ENCODE peak calls at places on chromosomes 11 and 22, in five cellular contexts. I is CD8-positive, alpha-beta memory T cell; O is iPS DF 6.9; C is AG04450; J is BE2C. A is an unnamed sample. For H3K27me3, the result is how much of the 10 kb centered on the place peaks cover.

GRCh38 chr11:58917159-58917765 is 22.0 kb upstream of the GLYATL1 start:
- DNase-seq in O (no peak), I (no peak), J (no peak), C (no peak), A (no peak)

GRCh38 chr11:112241486-112241885 is 15.3 kb downstream of the PTS start:
- DNase-seq in C (peak), I (no peak), J (no peak), O (no peak), A (no peak)

GRCh38 chr11:84947970-84948600 is 679.1 kb downstream of the DLG2 start:
- DNase-seq in O (no peak), C (no peak), I (no peak), J (no peak), A (peak)

GRCh38 chr22:23831261-23831660 is 7.5 kb downstream of the DERL3 start:
- DNase-seq in C (no peak), I (no peak), O (no peak), J (no peak), A (no peak)

GRCh38 chr11:13098067-13098466 is 89.0 kb downstream of the RASSF10 start:
- DNase-seq in I (no peak), O (no peak), J (no peak), C (no peak), A (peak)

GRCh38 chr11:112511906-112512305 is 251.2 kb upstream of the PLET1 start:
- DNase-seq in J (no peak), I (no peak), O (no peak), C (no peak), A (no peak)

GRCh38 chr22:41650821-41651220 is 29.7 kb downstream of the XRCC6 start:
- DNase-seq in I (no peak), O (no peak), C (no peak), J (no peak), A (no peak)

GRCh38 chr22:38707346-38707745 is 1.6 kb downstream of the GTPBP1 start:
- DNase-seq in O (no peak), C (no peak), I (no peak), J (no peak), A (peak)

GRCh38 chr11:57300785-57301184 is 24.0 kb downstream of the TNKS1BP1 start:
- DNase-seq in I (no peak), C (no peak), O (no peak), J (no peak), A (no peak)

GRCh38 chr11:2592559-2593392 is 107.0 kb downstream of the KCNQ1OT1 start:
- DNase-seq in J (peak), I (no peak), O (no peak), C (no peak), A (no peak)

GRCh38 chr11:44784438-44784760 is 57.6 kb downstream of the TSPAN18 start:
- DNase-seq in I (no peak), J (no peak), C (no peak), O (no peak), A (no peak)

GRCh38 chr11:16791494-16791961 is 53.1 kb downstream of the C11orf58 start:
- DNase-seq in I (no peak), O (no peak), C (peak), J (no peak), A (peak)

GRCh38 chr11:61700221-61700620 is 20.0 kb downstream of the DAGLA start:
- DNase-seq in I (no peak), O (no peak), C (no peak), J (no peak), A (peak)
- H3K4me3 ChIP-seq in I (no peak), O (no peak), C (no peak), J (no peak), A (no peak)

GRCh38 chr11:1175461-1176223 is 17.9 kb downstream of the MUC5AC start:
- DNase-seq in C (no peak), I (no peak), J (no peak), O (no peak), A (no peak)
- H3K27me3 ChIP-seq in C (under half), I (under half), J (under half), O (under half), A (under half)

GRCh38 chr11:10751581-10751940 is 515 bp downstream of the CTR9 start:
- DNase-seq in C (no peak), I (no peak), O (no peak), J (no peak), A (peak)
- H3K4me3 ChIP-seq in C (peak), I (peak), O (peak), J (peak), A (peak)

GRCh38 chr11:69704508-69705245 is 855 bp upstream of the FGF19 start:
- DNase-seq in I (no peak), C (no peak), O (no peak), J (peak), A (no peak)

GRCh38 chr11:69707156-69707555 is 3.3 kb upstream of the FGF19 start:
- DNase-seq in C (no peak), J (no peak), O (no peak), I (no peak), A (peak)

GRCh38 chr11:69703711-69704507 is at the start of gene FGF19:
- DNase-seq in J (no peak), C (no peak), I (no peak), O (no peak), A (no peak)

GRCh38 chr11:69705901-69706787 is 2.3 kb upstream of the FGF19 start:
- DNase-seq in C (no peak), O (no peak), I (no peak), J (no peak), A (no peak)

DNA sequence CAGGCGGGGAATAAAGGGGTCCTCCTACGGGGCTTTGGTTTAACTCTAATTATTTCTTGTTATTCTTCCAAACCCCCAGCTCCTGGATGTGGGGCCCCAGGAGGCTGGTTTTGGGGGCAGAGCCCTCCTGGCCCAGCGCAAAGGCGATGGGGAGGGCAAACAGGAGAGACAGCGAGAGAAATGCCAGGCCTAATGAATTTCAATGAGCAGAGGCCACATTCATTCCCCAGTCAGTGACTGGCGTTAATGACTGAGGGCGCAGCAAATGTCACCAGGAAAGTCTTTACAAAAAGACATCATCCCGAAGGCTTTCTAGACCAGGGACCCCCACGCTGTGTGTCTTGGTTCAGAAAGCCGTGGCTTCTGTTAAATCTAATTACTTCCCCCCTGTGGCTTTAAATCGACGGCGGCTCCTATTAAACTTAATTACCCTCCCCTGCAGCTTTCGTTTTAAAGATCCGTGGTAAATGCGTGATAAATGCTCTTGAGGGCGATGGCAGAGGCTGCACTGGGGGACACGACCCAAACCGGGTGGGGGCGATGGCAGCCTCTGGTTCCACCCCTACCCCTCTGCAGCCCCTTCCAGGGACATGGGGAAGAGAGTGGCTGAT is 1.5 kb upstream of the FGF19 start:
- DNase-seq in J (no peak), O (no peak), C (no peak), I (no peak), A (no peak)
- H3K27me3 ChIP-seq in J (under half), O (under half), C (half or more), I (under half), A (under half)

GRCh38 chr11:63667993-63668392 is 3.2 kb downstream of the ATL3 start:
- DNase-seq in O (no peak), J (no peak), C (peak), I (no peak), A (peak)
- H3K4me3 ChIP-seq in O (no peak), J (no peak), C (peak), I (no peak), A (no peak)

DNA sequence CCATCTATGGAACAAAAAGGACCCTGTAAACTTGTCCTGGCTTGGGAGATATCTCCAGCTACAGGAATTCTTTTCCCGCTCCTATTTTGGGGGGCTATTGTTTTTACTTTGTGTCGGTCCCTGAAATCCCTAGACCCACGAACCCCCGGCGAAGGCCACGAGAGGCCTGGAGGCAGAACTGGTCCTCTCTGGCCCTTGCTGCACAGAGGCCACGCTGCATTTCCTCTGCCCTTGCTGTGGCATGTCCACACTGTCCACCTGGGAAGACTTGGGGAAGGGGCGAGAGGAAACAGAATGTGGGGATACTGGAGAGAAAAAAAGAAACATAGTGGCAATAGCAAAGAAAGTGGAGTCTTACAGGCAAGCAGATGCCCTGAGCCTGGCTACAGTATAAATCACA is 2.3 kb upstream of the ANO1 start:
- DNase-seq in J (no peak), O (no peak), C (no peak), I (no peak), A (no peak)
- H3K27me3 ChIP-seq in J (under half), O (under half), C (under half), I (under half), A (under half)

GRCh38 chr22:45686004-45686403 is 14.4 kb downstream of the ATXN10 start:
- DNase-seq in I (no peak), C (no peak), J (no peak), O (no peak), A (peak)
- H3K4me3 ChIP-seq in I (no peak), C (no peak), J (no peak), O (no peak), A (no peak)

GRCh38 chr11:69304258-69304657 is 10.3 kb downstream of the MYEOV start:
- DNase-seq in C (no peak), J (no peak), O (no peak), I (no peak), A (no peak)

GRCh38 chr11:69301491-69302401 is 7.8 kb downstream of the MYEOV start:
- DNase-seq in C (peak), O (no peak), J (peak), I (no peak), A (peak)

GRCh38 chr11:69303427-69303826 is 9.5 kb downstream of the MYEOV start:
- DNase-seq in I (no peak), O (no peak), J (no peak), C (no peak), A (no peak)

GRCh38 chr11:69301033-69301490 is 7.1 kb downstream of the MYEOV start:
- DNase-seq in O (no peak), C (no peak), I (no peak), J (no peak), A (no peak)

GRCh38 chr11:69302447-69302846 is 8.5 kb downstream of the MYEOV start:
- DNase-seq in O (no peak), I (no peak), J (no peak), C (no peak), A (no peak)
- H3K27me3 ChIP-seq in O (under half), I (under half), J (under half), C (under half), A (under half)

A was measured in bronchial epithelial cell.